ENCODE peak calls at places on chromosomes 12 and 14, in seven cellular contexts. H is adipocyte; W is AG08395; J is GM10248; K is DND-41; P is endothelial cell; T is stimulated activated CD8-positive, alpha-beta memory T cell treated with anti-CD3 and anti-CD28 coated beads, Interleukin-2, amount 100 ng/mL, for 1 hour. Y is an unnamed sample.

GRCh38 chr12:112252184-112252583 is 126.8 kb downstream of the TRAFD1 start:
- DNase-seq in H (peak; percentile 50), W (peak; percentile 5), J (no peak), K (no peak), P (no peak), T (no peak), Y (no peak)

GRCh38 chr12:30969006-30969405 is 42.5 kb downstream of the TSPAN11 start:
- DNase-seq in H (no peak), W (no peak), J (no peak), K (no peak), P (no peak), T (no peak), Y (no peak)

GRCh38 chr14:68608235-68608962 is 184.5 kb downstream of the ZFP36L1 start:
- DNase-seq in H (no peak), W (no peak), J (no peak), K (no peak), P (no peak), T (no peak), Y (no peak)

GRCh38 chr14:74684444-74684843 is 28.4 kb downstream of the AREL1 start:
- DNase-seq in H (no peak), W (no peak), J (peak; percentile 59), K (no peak), P (no peak), T (no peak), Y (no peak)

GRCh38 chr12:89414851-89415250 is 62.5 kb upstream of the DUSP6 start:
- DNase-seq in H (peak; percentile 72), W (peak; percentile 57), J (no peak), K (no peak), P (no peak), T (no peak), Y (peak; percentile 65)

GRCh38 chr14:41521891-41522290 is 84.8 kb upstream of the LRFN5 start:
- DNase-seq in H (no peak), W (no peak), J (no peak), K (no peak), P (no peak), T (no peak), Y (no peak)

GRCh38 chr12:42588981-42589464 is 523 bp downstream of the PRICKLE1 start:
- DNase-seq in H (peak; percentile 73), W (no peak), J (peak; percentile 32), K (no peak), P (peak; percentile 57), T (no peak), Y (peak; percentile 38)

GRCh38 chr12:59649203-59649602 is 53.4 kb downstream of the SLC16A7 start:
- DNase-seq in H (peak; percentile 74), W (no peak), J (no peak), K (no peak), P (no peak), T (no peak), Y (peak; percentile 7)

GRCh38 chr12:132003846-132004245 is 54.1 kb downstream of the EP400 start:
- DNase-seq in H (peak; percentile 63), W (peak; percentile 79), J (no peak), K (no peak), P (no peak), T (no peak), Y (peak; percentile 75)

GRCh38 chr12:80041691-80042090 is 57.6 kb upstream of the OTOGL start:
- DNase-seq in H (peak; percentile 74), W (peak; percentile 38), J (no peak), K (no peak), P (no peak), T (no peak), Y (peak; percentile 46)

GRCh38 chr12:106226884-106227640 is 20.8 kb downstream of the CKAP4 start:
- DNase-seq in H (peak; percentile 84), W (peak; percentile 83), J (peak; percentile 75), K (no peak), P (peak; percentile 47), T (no peak), Y (peak; percentile 83)

GRCh38 chr14:87995500-87996275 is 2.7 kb upstream of the GALC start:
- DNase-seq in H (no peak), W (no peak), J (no peak), K (no peak), P (no peak), T (no peak), Y (no peak)

GRCh38 chr14:77024171-77024627 is 4.3 kb downstream of the IRF2BPL start:
- DNase-seq in H (peak; percentile 59), W (no peak), J (no peak), K (peak; percentile 57), P (no peak), T (no peak), Y (peak; percentile 20)

GRCh38 chr14:22225526-22226133 is 363.4 kb downstream of the DAD1 start:
- DNase-seq in H (peak; percentile 75), W (no peak), J (no peak), K (no peak), P (no peak), T (no peak), Y (no peak)

Y was measured in AG20443.